ENCODE peak calls at places on chromosomes 6 and 20, in five cellular contexts. X is uterus; O is EL; Q is effector CD8-positive, alpha-beta T cell; J is caudate nucleus. Z is an unnamed sample.

GRCh38 chr20:37994512-37994911 is 38.7 kb downstream of the TTI1 start:
- DNase-seq in X (no peak), O (peak; percentile 22), Q (no peak), J (no peak), Z (no peak)

GRCh38 chr20:5935384-5935783 is 14.9 kb downstream of the TRMT6 start:
- DNase-seq in X (no peak), O (no peak), Q (no peak), J (no peak), Z (no peak)

GRCh38 chr20:60249436-60249835 is 291.2 kb downstream of the CDH26 start:
- DNase-seq in X (no peak), O (peak; percentile 100), Q (no peak), J (no peak), Z (no peak)

GRCh38 chr6:31379850-31380249 is 22.9 kb upstream of the HLA-B start:
- DNase-seq in X (no peak), O (no peak), Q (no peak), J (no peak), Z (no peak)

GRCh38 chr6:79657238-79657637 is 26.1 kb downstream of the SH3BGRL2 start:
- DNase-seq in X (no peak), O (no peak), Q (no peak), J (no peak), Z (no peak)

GRCh38 chr20:54083459-54083858 is 13.1 kb upstream of the BCAS1 start:
- DNase-seq in X (no peak), O (no peak), Q (no peak), J (no peak), Z (no peak)

GRCh38 chr20:49986049-49986448 is 3.3 kb downstream of the SNAI1 start:
- DNase-seq in X (no peak), O (no peak), Q (no peak), J (no peak), Z (no peak)

GRCh38 chr20:12838261-12838866 is 170.4 kb upstream of the SPTLC3 start:
- DNase-seq in X (no peak), O (no peak), Q (no peak), J (no peak), Z (no peak)

GRCh38 chr20:58706150-58706892 is 13.7 kb downstream of the NPEPL1 start:
- DNase-seq in X (peak; percentile 7), O (no peak), Q (no peak), J (no peak), Z (no peak)

GRCh38 chr20:45611054-45611453 is 18.5 kb upstream of the WFDC10A start:
- DNase-seq in X (no peak), O (peak; percentile 81), Q (no peak), J (no peak), Z (no peak)

GRCh38 chr20:19974621-19975435 is 42.3 kb upstream of the NAA20 start:
- DNase-seq in X (peak; percentile 84), O (peak; percentile 88), Q (no peak), J (peak; percentile 57), Z (peak; percentile 91)

GRCh38 chr6:90156861-90157260 is 139.8 kb downstream of the BACH2 start:
- DNase-seq in X (no peak), O (no peak), Q (peak; percentile 3), J (no peak), Z (no peak)

GRCh38 chr20:23331951-23332350 is 18.6 kb upstream of the NXT1 start:
- DNase-seq in X (no peak), O (peak; percentile 8), Q (no peak), J (no peak), Z (no peak)

GRCh38 chr6:106339334-106340029 is 13.9 kb upstream of the ATG5 start:
- DNase-seq in X (no peak), O (peak; percentile 84), Q (no peak), J (no peak), Z (peak; percentile 76)

Z was measured in pons.